ENCODE peak calls at places on chromosomes 12 and 14, in seven cellular contexts. X is stomach; L is NCI-H2081; C is NCI-H510A; F is activated CD4-positive, CD25-positive, alpha-beta regulatory T cell; W is left kidney; S is Daoy. B is an unnamed sample.

GRCh38 chr12:90253142-90253541 is 544.5 kb upstream of the ATP2B1 start:
- DNase-seq in X (no peak), L (no peak), C (no peak), F (no peak), W (no peak), S (no peak), B (no peak)

GRCh38 chr14:35883677-35884293 is 57.6 kb downstream of the BRMS1L start:
- DNase-seq in X (peak; percentile 54), L (peak; percentile 46), C (peak; percentile 31), F (no peak), W (peak; percentile 59), S (peak; percentile 39), B (peak; percentile 27)

GRCh38 chr12:98736352-98737326 is 91.5 kb downstream of the APAF1 start:
- DNase-seq in X (no peak), L (peak; percentile 80), C (peak; percentile 76), F (no peak), W (peak; percentile 30), S (no peak), B (no peak)

GRCh38 chr12:53340398-53340797 is 4.2 kb upstream of the SP7 start:
- DNase-seq in X (no peak), L (no peak), C (no peak), F (no peak), W (no peak), S (no peak), B (no peak)

GRCh38 chr12:117587646-117588287 is 226.3 kb upstream of the NOS1 start:
- DNase-seq in X (peak; percentile 66), L (peak; percentile 45), C (no peak), F (peak; percentile 4), W (peak; percentile 71), S (peak; percentile 59), B (peak; percentile 81)

GRCh38 chr14:74501135-74501614 is 7.6 kb downstream of the ISCA2 start:
- DNase-seq in X (peak; percentile 70), L (peak; percentile 52), C (peak; percentile 67), F (no peak), W (peak; percentile 96), S (peak; percentile 80), B (peak; percentile 76)

GRCh38 chr12:131425468-131425867 is 285.4 kb upstream of the SFSWAP start:
- DNase-seq in X (no peak), L (no peak), C (no peak), F (no peak), W (no peak), S (no peak), B (no peak)

GRCh38 chr12:88145567-88146347 is 3.6 kb downstream of the TMTC3 start:
- DNase-seq in X (no peak), L (peak; percentile 47), C (no peak), F (no peak), W (peak; percentile 5), S (no peak), B (no peak)

GRCh38 chr12:49874142-49874897 is 29.4 kb downstream of the FAIM2 start:
- DNase-seq in X (no peak), L (no peak), C (no peak), F (no peak), W (no peak), S (no peak), B (no peak)

GRCh38 chr14:61751475-61751989 is 10.7 kb upstream of the SNAPC1 start:
- DNase-seq in X (no peak), L (no peak), C (no peak), F (no peak), W (no peak), S (no peak), B (no peak)

GRCh38 chr14:99521176-99522024 is 40.2 kb downstream of the CCNK start:
- DNase-seq in X (no peak), L (no peak), C (no peak), F (no peak), W (no peak), S (no peak), B (peak; percentile 14)

GRCh38 chr14:64782196-64782595 is 78.0 kb downstream of the PLEKHG3 start:
- DNase-seq in X (no peak), L (no peak), C (no peak), F (no peak), W (no peak), S (no peak), B (no peak)

GRCh38 chr14:102026934-102027333 is 59.9 kb downstream of the HSP90AA1 start:
- DNase-seq in X (no peak), L (no peak), C (no peak), F (no peak), W (no peak), S (no peak), B (no peak)